ENCODE peak calls at places on chromosomes 1 and 21, in four cellular contexts. M is WTC11, C is HepG2, N is K562. I is an unnamed sample.
A peak's percentile ranks its signal among the peaks of the same experiment; 100 is the strongest.

GRCh38 chr21:39484711-39485264 is 33.0 kb downstream of the SH3BGR start:
- DNase-seq in M (no peak), C (no peak), N (no peak), I (no peak)

GRCh38 chr21:32190491-32191144 is 88.2 kb downstream of the MIS18A start:
- DNase-seq in C (no peak), N (no peak), M (no peak), I (no peak)

GRCh38 chr1:199913313-199913712 is 114.2 kb upstream of the NR5A2 start:
- DNase-seq in M (no peak), C (no peak), N (no peak), I (no peak)

GRCh38 chr1:66244429-66244828 is 289.5 kb upstream of the SGIP1 start:
- DNase-seq in C (no peak), N (no peak), M (no peak), I (no peak)

GRCh38 chr1:204480515-204480914 is 14.1 kb downstream of the PIK3C2B start:
- DNase-seq in M (no peak), C (no peak), N (no peak), I (no peak)

GRCh38 chr21:29613877-29614276 is 315.2 kb downstream of the BACH1 start:
- DNase-seq in M (no peak), N (no peak), C (no peak), I (no peak)

GRCh38 chr1:65170511-65171142 is 22.6 kb downstream of the AK4 start:
- DNase-seq in M (no peak), C (no peak), N (no peak), I (no peak)

GRCh38 chr21:37655601-37656300 is 260.5 kb downstream of the KCNJ6 start:
- DNase-seq in M (no peak), C (no peak), N (no peak), I (no peak)

GRCh38 chr1:234123867-234124266 is 219.4 kb downstream of the SLC35F3 start:
- DNase-seq in N (no peak), M (no peak), C (no peak), I (no peak)

GRCh38 chr1:154792899-154793298 is 77.2 kb downstream of the KCNN3 start:
- DNase-seq in C (no peak), M (no peak), N (no peak), I (no peak)

GRCh38 chr1:91502882-91503184 is 2.2 kb downstream of the CDC7 start:
- DNase-seq in M (no peak), C (peak; percentile 83), N (peak; percentile 12), I (no peak)

GRCh38 chr1:235864469-235864868 is 2.2 kb downstream of the LYST start:
- DNase-seq in C (no peak), M (no peak), N (no peak), I (no peak)

GRCh38 chr1:112524251-112524650 is 15.5 kb downstream of the WNT2B start:
- DNase-seq in N (no peak), M (peak; percentile 57), C (no peak), I (no peak)

GRCh38 chr1:89865498-89866385 is 44.9 kb downstream of the LRRC8D start:
- DNase-seq in M (no peak), C (no peak), N (no peak), I (peak; percentile 24)

GRCh38 chr1:4397196-4397595 is 257.2 kb upstream of the AJAP1 start:
- DNase-seq in M (no peak), N (no peak), C (no peak), I (no peak)

GRCh38 chr21:46454634-46455390 is 3.9 kb upstream of the DIP2A start:
- DNase-seq in C (no peak), N (no peak), M (no peak), I (no peak)

GRCh38 chr1:64934115-64934880 is 32.1 kb downstream of the JAK1 start:
- DNase-seq in M (no peak), N (no peak), C (peak; percentile 61), I (no peak)

GRCh38 chr1:167541610-167542009 is 12.0 kb downstream of the CREG1 start:
- DNase-seq in C (no peak), N (peak; percentile 9), M (no peak), I (no peak)

GRCh38 chr1:115067460-115067859 is 21.8 kb downstream of the TSPAN2 start:
- DNase-seq in M (no peak), C (no peak), N (no peak), I (no peak)

GRCh38 chr21:35616090-35616489 is 444.2 kb downstream of the SETD4 start:
- DNase-seq in N (no peak), M (no peak), C (no peak), I (no peak)

GRCh38 chr1:82160036-82160435 is 359.3 kb downstream of the ADGRL2 start:
- DNase-seq in C (no peak), M (no peak), N (no peak), I (no peak)

GRCh38 chr21:40548134-40548533 is 298.8 kb downstream of the DSCAM start:
- DNase-seq in C (no peak), M (no peak), N (no peak), I (no peak)

GRCh38 chr1:232142403-232143314 is 487.3 kb downstream of the SIPA1L2 start:
- DNase-seq in N (no peak), C (no peak), M (no peak), I (no peak)

GRCh38 chr1:234926574-234927311 is 201.9 kb downstream of the TOMM20 start:
- DNase-seq in N (no peak), M (no peak), C (no peak), I (no peak)

GRCh38 chr1:92080128-92080985 is at the start of gene BTBD8:
- DNase-seq in C (peak; percentile 68), M (peak; percentile 94), N (peak; percentile 81), I (peak; percentile 87)

GRCh38 chr21:44958471-44959191 is 18.8 kb downstream of the SLX9 start:
- DNase-seq in N (no peak), M (no peak), C (no peak), I (no peak)

GRCh38 chr1:88855986-88856385 is 35.4 kb downstream of the GTF2B start:
- DNase-seq in M (no peak), N (no peak), C (no peak), I (no peak)

GRCh38 chr1:240402318-240402717 is 209.6 kb downstream of the GREM2 start:
- DNase-seq in C (no peak), N (no peak), M (no peak), I (no peak)

GRCh38 chr21:38303300-38303699 is 46.5 kb downstream of the KCNJ15 start:
- DNase-seq in M (no peak), C (no peak), N (no peak), I (no peak)

GRCh38 chr1:214623430-214623829 is 20.4 kb downstream of the CENPF start:
- DNase-seq in M (no peak), C (no peak), N (no peak), I (no peak)

GRCh38 chr1:221440658-221441057 is 301.2 kb downstream of the DUSP10 start:
- DNase-seq in C (no peak), N (no peak), M (no peak), I (no peak)

GRCh38 chr1:30732277-30732996 is 9.1 kb upstream of the MATN1 start:
- DNase-seq in M (no peak), C (no peak), N (no peak), I (no peak)

GRCh38 chr1:235902638-235903542 is 36.2 kb upstream of the LYST start:
- DNase-seq in N (no peak), M (no peak), C (no peak), I (no peak)

GRCh38 chr1:244705268-244706234 is 52.6 kb downstream of the DESI2 start:
- DNase-seq in N (no peak), M (no peak), C (no peak), I (no peak)

DNA sequence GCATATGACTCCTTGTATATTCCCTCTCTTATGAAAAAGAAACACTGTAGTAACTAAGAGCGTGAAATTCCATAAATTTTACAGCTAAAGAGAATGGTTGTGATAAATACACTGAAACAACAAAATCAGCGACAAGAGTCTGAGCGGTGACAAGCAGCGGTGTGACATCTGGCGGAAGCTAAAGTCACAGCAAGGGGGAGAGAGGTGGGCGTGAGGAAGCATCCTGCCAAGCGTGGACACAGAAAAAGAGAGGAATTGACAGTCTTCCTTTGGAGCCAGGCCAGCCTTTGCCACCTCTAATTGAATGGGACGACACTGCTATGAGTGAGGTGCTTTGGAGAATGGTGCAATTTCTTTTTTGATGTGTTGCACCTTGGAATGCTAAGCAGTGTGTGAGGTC is 25.9 kb downstream of the PSMB2 start:
- DNase-seq in M (no peak), N (no peak), C (no peak), I (no peak)
- TF ChIP-seq ELF4 in M (no peak), N (no peak), C (no peak), I (no peak)

GRCh38 chr21:42534361-42534900 is 20.8 kb downstream of the SLC37A1 start:
- DNase-seq in C (no peak), N (no peak), M (no peak), I (no peak)
- TF ChIP-seq ELF4 in C (no peak), N (no peak), M (no peak), I (no peak)

DNA sequence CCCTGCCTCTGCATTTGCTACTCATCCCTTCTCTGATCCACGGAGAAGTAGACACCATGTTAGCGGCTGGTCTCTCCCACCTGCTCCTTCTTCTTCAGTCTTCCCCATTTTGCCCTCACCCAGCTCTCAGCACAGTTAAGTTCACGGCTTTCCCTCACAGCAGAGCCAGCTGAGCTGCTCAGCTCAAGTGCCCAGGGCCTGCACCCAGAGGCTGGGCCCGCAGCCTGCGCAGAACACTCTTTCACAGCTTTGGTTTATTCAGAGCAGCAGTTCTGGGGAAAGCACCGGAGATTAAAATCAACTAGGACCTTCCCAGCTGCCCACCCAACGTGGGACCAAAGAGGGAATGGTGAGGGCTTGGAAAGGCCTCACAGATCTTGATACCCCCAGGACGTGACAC is 38.3 kb upstream of the RGS16 start:
- DNase-seq in N (no peak), C (no peak), M (no peak), I (no peak)
- TF ChIP-seq ELF4 in N (no peak), C (no peak), M (no peak), I (no peak)

GRCh38 chr1:230394134-230394533 is 32.0 kb downstream of the PGBD5 start:
- DNase-seq in C (no peak), M (no peak), N (no peak), I (no peak)
- TF ChIP-seq ELF4 in C (no peak), M (no peak), N (no peak), I (no peak)

I was measured in HEK293T.